ENCODE peak calls at places on chromosomes 13 and 19, in four cellular contexts. One of them, this sample, is unnamed.

GRCh38 chr13:111953546-111954178 is 113.3 kb upstream of the SOX1 start:
- DNase-seq in right lobe of liver: no peak
- DNase-seq in HFF-Myc: no peak
- DNase-seq in Peyer's patch: no peak
- DNase-seq in this sample: no peak

GRCh38 chr19:49061445-49061844 is 3.2 kb downstream of the NTF4 start:
- DNase-seq in right lobe of liver: no peak
- DNase-seq in HFF-Myc: no peak
- DNase-seq in Peyer's patch: no peak
- DNase-seq in this sample: no peak

GRCh38 chr19:3440082-3440481 is 40.2 kb downstream of the SMIM24 start:
- DNase-seq in right lobe of liver: peak; percentile 77
- DNase-seq in HFF-Myc: no peak
- DNase-seq in Peyer's patch: peak; percentile 32
- DNase-seq in this sample: peak; percentile 56

GRCh38 chr13:106284358-106284757 is 251.1 kb downstream of the EFNB2 start:
- DNase-seq in right lobe of liver: no peak
- DNase-seq in HFF-Myc: no peak
- DNase-seq in Peyer's patch: no peak
- DNase-seq in this sample: no peak

GRCh38 chr19:17348700-17349099 is 11.3 kb downstream of the GTPBP3 start:
- DNase-seq in right lobe of liver: peak; percentile 56
- DNase-seq in HFF-Myc: peak; percentile 46
- DNase-seq in Peyer's patch: no peak
- DNase-seq in this sample: peak; percentile 43

GRCh38 chr13:23865898-23866297 is 23.3 kb downstream of the MIPEP start:
- DNase-seq in right lobe of liver: no peak
- DNase-seq in HFF-Myc: no peak
- DNase-seq in Peyer's patch: no peak
- DNase-seq in this sample: no peak

GRCh38 chr19:1379126-1379905 is 4.4 kb upstream of the NDUFS7 start:
- DNase-seq in right lobe of liver: peak; percentile 47
- DNase-seq in HFF-Myc: no peak
- DNase-seq in Peyer's patch: no peak
- DNase-seq in this sample: no peak

GRCh38 chr19:7680606-7681335 is at the start of gene TRAPPC5:
- DNase-seq in right lobe of liver: peak; percentile 89
- DNase-seq in HFF-Myc: peak; percentile 30
- DNase-seq in Peyer's patch: peak; percentile 81
- DNase-seq in this sample: peak; percentile 93

GRCh38 chr13:35046587-35046986 is 104.5 kb downstream of the NBEA start:
- DNase-seq in right lobe of liver: no peak
- DNase-seq in HFF-Myc: no peak
- DNase-seq in Peyer's patch: no peak
- DNase-seq in this sample: no peak

GRCh38 chr13:84894749-84895148 is 904.5 kb downstream of the SLITRK6 start:
- DNase-seq in right lobe of liver: no peak
- DNase-seq in HFF-Myc: no peak
- DNase-seq in Peyer's patch: no peak
- DNase-seq in this sample: no peak
- TF ChIP-seq CTCF in right lobe of liver: no peak
- TF ChIP-seq CTCF in HFF-Myc: no peak
- TF ChIP-seq CTCF in Peyer's patch: no peak
- TF ChIP-seq CTCF in this sample: no peak

GRCh38 chr13:53189162-53189561 is 160.5 kb downstream of the OLFM4 start:
- DNase-seq in right lobe of liver: no peak
- DNase-seq in HFF-Myc: no peak
- DNase-seq in Peyer's patch: no peak
- DNase-seq in this sample: no peak
- TF ChIP-seq CTCF in right lobe of liver: no peak
- TF ChIP-seq CTCF in HFF-Myc: no peak
- TF ChIP-seq CTCF in Peyer's patch: no peak
- TF ChIP-seq CTCF in this sample: no peak

DNA sequence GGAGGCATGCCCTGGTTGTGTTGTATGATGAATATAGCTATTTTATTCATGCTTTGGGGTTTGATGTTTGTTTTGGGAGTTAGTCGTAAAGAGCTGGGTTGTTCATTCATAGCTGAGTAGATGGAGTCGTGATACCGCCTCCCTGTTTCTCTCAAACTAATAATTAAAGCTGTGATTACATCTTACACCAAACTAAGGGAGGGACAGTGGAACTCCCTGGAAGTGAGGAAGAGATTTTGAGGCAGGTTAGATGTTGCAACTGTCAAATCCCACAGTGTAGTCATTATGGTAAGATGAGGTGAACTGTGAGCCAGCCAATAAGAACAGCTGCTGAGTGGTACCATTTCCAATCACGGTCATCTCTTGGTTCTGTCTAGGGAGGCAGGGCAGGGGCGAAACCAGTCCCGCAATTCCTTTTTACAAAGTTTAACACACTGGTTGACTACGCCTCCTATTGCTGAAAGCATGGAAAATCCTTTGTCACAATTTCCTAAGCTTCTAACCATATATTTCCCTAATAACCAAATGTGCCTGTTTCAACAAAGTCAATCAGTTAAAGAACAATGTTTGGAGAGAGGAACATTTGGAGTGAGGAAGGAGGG is 207.6 kb upstream of the SERP2 start:
- DNase-seq in right lobe of liver: no peak
- DNase-seq in HFF-Myc: no peak
- DNase-seq in Peyer's patch: no peak
- DNase-seq in this sample: no peak
- TF ChIP-seq CTCF in right lobe of liver: no peak
- TF ChIP-seq CTCF in HFF-Myc: no peak
- TF ChIP-seq CTCF in Peyer's patch: no peak
- TF ChIP-seq CTCF in this sample: no peak

GRCh38 chr19:16094360-16095070 is 17.2 kb upstream of the RAB8A start:
- DNase-seq in right lobe of liver: no peak
- DNase-seq in HFF-Myc: no peak
- DNase-seq in Peyer's patch: no peak
- DNase-seq in this sample: no peak
- TF ChIP-seq CTCF in right lobe of liver: no peak
- TF ChIP-seq CTCF in HFF-Myc: no peak
- TF ChIP-seq CTCF in Peyer's patch: no peak
- TF ChIP-seq CTCF in this sample: no peak

DNA sequence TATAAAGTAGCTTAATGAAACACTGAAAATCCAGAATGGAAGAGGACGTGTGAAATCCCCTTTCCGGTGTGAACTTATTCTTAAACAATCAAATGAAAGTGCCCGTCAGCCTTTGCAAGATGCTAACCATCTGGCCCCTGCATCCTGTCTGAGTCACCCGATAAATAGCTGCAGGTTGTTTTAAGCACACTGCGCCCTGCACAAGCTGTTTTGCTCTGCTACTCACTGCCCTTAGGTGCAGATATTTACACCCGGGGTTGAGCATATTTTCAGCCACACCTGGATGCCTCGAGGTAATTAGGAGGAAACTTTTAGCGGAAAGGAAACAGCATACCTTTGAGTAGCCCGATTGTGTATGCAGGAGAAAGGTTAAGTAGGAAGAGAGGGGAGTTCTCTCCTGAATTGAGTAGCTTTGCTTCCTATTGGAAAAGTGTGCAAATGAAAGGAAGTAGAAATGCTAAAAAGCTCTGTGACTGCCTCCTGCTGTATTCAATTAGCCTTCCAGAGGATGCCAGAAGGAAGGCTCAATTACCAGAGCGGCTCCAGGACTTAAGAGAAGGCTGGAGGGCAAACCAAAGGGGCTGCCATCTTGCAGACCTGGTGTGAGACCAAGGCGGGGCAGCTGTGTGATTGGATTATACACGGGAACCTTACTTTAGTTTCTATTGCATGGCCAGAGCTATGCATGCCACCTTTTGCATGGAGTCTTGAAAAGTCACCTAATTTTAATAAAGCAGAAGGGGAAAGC is 42.5 kb downstream of the IRS2 start:
- DNase-seq in right lobe of liver: no peak
- DNase-seq in HFF-Myc: peak; percentile 85
- DNase-seq in Peyer's patch: no peak
- DNase-seq in this sample: peak; percentile 38
- TF ChIP-seq CTCF in right lobe of liver: no peak
- TF ChIP-seq CTCF in HFF-Myc: no peak
- TF ChIP-seq CTCF in Peyer's patch: no peak
- TF ChIP-seq CTCF in this sample: no peak

GRCh38 chr19:33132425-33132824 is 511 bp downstream of the WDR88 start:
- DNase-seq in right lobe of liver: no peak
- DNase-seq in HFF-Myc: no peak
- DNase-seq in Peyer's patch: no peak
- DNase-seq in this sample: no peak
- TF ChIP-seq CTCF in right lobe of liver: no peak
- TF ChIP-seq CTCF in HFF-Myc: peak; percentile 47
- TF ChIP-seq CTCF in Peyer's patch: no peak
- TF ChIP-seq CTCF in this sample: peak; percentile 22

GRCh38 chr13:76619631-76620030 is 266.6 kb downstream of the KCTD12 start:
- DNase-seq in right lobe of liver: no peak
- DNase-seq in HFF-Myc: no peak
- DNase-seq in Peyer's patch: no peak
- DNase-seq in this sample: no peak
- TF ChIP-seq CTCF in right lobe of liver: no peak
- TF ChIP-seq CTCF in HFF-Myc: no peak
- TF ChIP-seq CTCF in Peyer's patch: no peak
- TF ChIP-seq CTCF in this sample: no peak

GRCh38 chr13:89925107-89925506 is 1422.4 kb upstream of the MIR17HG start:
- DNase-seq in right lobe of liver: no peak
- DNase-seq in HFF-Myc: no peak
- DNase-seq in Peyer's patch: no peak
- DNase-seq in this sample: peak; percentile 21
- TF ChIP-seq CTCF in right lobe of liver: peak; percentile 7
- TF ChIP-seq CTCF in HFF-Myc: no peak
- TF ChIP-seq CTCF in Peyer's patch: peak; percentile 7
- TF ChIP-seq CTCF in this sample: no peak

GRCh38 chr19:39299404-39299803 is 3.2 kb downstream of the IFNL1 start:
- DNase-seq in right lobe of liver: no peak
- DNase-seq in HFF-Myc: no peak
- DNase-seq in Peyer's patch: no peak
- DNase-seq in this sample: no peak
- TF ChIP-seq CTCF in right lobe of liver: no peak
- TF ChIP-seq CTCF in HFF-Myc: no peak
- TF ChIP-seq CTCF in Peyer's patch: no peak
- TF ChIP-seq CTCF in this sample: no peak

DNA sequence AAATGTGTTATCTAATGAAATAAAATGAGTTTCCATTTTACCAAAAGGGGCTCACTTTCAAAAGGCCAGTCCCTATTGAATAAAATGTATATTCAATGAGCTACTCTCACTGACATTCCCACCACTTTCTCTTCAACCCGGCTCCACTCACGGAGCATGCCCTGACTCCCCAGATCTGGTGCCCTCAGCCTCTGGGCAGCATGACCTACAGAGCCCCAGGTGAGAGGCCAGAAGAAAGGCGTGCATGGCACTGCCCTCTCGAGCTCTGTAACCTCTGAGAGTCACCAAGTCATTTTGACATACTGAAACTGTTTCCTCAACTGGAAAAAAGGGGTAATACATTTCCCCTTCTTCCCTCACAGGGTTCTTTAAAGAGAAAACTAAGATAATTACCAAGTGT is 25.2 kb upstream of the SIAH3 start:
- DNase-seq in right lobe of liver: no peak
- DNase-seq in HFF-Myc: no peak
- DNase-seq in Peyer's patch: no peak
- DNase-seq in this sample: no peak
- TF ChIP-seq CTCF in right lobe of liver: no peak
- TF ChIP-seq CTCF in HFF-Myc: no peak
- TF ChIP-seq CTCF in Peyer's patch: no peak
- TF ChIP-seq CTCF in this sample: no peak